ENCODE peak calls at places on chromosomes 7 and 10, in nine cellular contexts. O is tibial artery; S is hepatocyte; T is astrocyte; H is tibial nerve; Z is CD8-positive, alpha-beta T cell; A is HCT116; B is pancreas; E is transverse colon. F is an unnamed sample. For H3K4me1 and H3K27me3, the result is how much of the 10 kb centered on the place peaks cover.

GRCh38 chr7:22859676-22860290 is 37.1 kb upstream of the TOMM7 start:
- DNase-seq in O (no peak), S (no peak), T (peak), H (no peak), Z (no peak), A (no peak), B (no peak), E (no peak), F (no peak)

GRCh38 chr10:106506509-106507265 is 657.8 kb downstream of the SORCS1 start:
- DNase-seq in O (no peak), S (no peak), T (peak), H (no peak), Z (no peak), A (no peak), B (no peak), E (no peak), F (peak)

GRCh38 chr7:19982841-19983835 is 209.7 kb upstream of the TMEM196 start:
- DNase-seq in O (no peak), S (peak), T (peak), H (peak), Z (no peak), A (peak), B (no peak), E (peak), F (peak)

GRCh38 chr10:81995254-81995653 is 120.3 kb downstream of the NRG3 start:
- DNase-seq in O (no peak), S (no peak), T (no peak), H (no peak), Z (no peak), A (no peak), B (no peak), E (no peak), F (no peak)

GRCh38 chr10:104197364-104197763 is 34.8 kb downstream of the CFAP43 start:
- DNase-seq in O (no peak), S (peak), T (no peak), H (no peak), Z (no peak), A (peak), B (no peak), E (no peak), F (no peak)

GRCh38 chr10:593901-594457 is 95.5 kb downstream of the DIP2C start:
- DNase-seq in O (peak), S (peak), T (peak), H (no peak), Z (no peak), A (no peak), B (peak), E (no peak), F (no peak)

GRCh38 chr7:8378349-8379019 is 54.9 kb upstream of the NXPH1 start:
- DNase-seq in O (no peak), S (no peak), T (no peak), H (no peak), Z (no peak), A (no peak), B (no peak), E (no peak), F (no peak)

GRCh38 chr7:143372070-143372469 is 9.1 kb upstream of the ZYX start:
- DNase-seq in O (peak), S (no peak), T (no peak), H (peak), Z (peak), A (no peak), B (no peak), E (peak), F (no peak)

GRCh38 chr10:33136271-33136670 is 178.2 kb upstream of the ITGB1 start:
- DNase-seq in O (no peak), S (no peak), T (peak), H (no peak), Z (no peak), A (no peak), B (no peak), E (no peak), F (peak)

GRCh38 chr7:108007762-108008161 is 4.8 kb upstream of the LAMB1 start:
- DNase-seq in O (no peak), S (no peak), T (no peak), H (no peak), Z (no peak), A (no peak), B (no peak), E (no peak), F (no peak)

GRCh38 chr7:78095549-78095948 is 297.0 kb downstream of the PHTF2 start:
- DNase-seq in O (no peak), S (no peak), T (peak), H (no peak), Z (no peak), A (no peak), B (no peak), E (no peak), F (peak)

GRCh38 chr7:19112290-19113000 is 5.0 kb downstream of the TWIST1 start:
- DNase-seq in O (no peak), S (no peak), T (peak), H (no peak), Z (no peak), A (no peak), B (peak), E (no peak), F (peak)

GRCh38 chr7:141874787-141875186 is 33.5 kb upstream of the PRSS37 start:
- DNase-seq in O (no peak), S (no peak), T (no peak), H (no peak), Z (no peak), A (no peak), B (no peak), E (no peak), F (no peak)

GRCh38 chr7:139718859-139719258 is 58.9 kb downstream of the HIPK2 start:
- DNase-seq in O (peak), S (no peak), T (no peak), H (no peak), Z (no peak), A (no peak), B (no peak), E (peak), F (no peak)

GRCh38 chr7:16960566-16960965 is 78.8 kb upstream of the AGR3 start:
- DNase-seq in O (no peak), S (no peak), T (no peak), H (no peak), Z (no peak), A (no peak), B (no peak), E (no peak), F (no peak)

DNA sequence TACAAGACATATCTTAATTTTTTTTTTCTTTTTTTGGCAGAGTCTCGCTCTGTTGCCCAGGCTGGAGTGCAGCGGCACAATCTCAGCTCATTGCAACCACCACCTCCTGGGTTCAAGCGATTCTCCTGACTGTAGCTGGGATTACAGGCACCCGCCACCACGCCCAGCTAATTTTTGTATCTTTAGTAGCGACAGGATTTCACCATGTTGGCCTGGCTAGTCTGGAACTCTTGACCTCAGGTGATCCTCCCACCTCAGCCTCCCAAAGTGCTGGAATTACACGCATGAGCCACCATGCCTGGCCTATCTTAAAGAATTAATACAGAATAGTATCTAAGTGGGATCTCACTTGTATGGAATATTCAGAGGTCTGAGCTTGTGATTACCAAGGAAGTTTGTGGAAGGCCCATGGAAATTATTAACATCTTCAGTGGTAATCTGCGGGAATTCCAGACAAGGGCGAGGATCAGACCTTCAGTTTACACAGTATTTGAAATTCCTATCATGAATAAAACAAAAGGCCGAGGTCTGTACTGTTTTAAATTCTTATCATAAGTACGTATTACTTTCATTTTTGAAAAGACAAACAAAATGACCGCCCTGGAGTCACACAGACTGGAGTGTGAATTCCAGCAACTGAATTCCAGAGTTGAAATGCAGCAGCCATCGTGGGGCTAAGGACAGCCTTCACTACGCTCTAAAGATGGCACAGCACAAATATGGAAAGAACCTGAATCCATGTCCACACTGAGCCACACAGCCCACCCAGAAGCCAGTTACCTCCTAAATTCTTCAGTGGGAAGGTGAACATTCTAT is 16.7 kb downstream of the GPRIN2 start:
- DNase-seq in O (peak), S (peak), T (peak), H (peak), Z (no peak), A (no peak), B (peak), E (peak), F (peak)
- H3K4me3 ChIP-seq in O (peak), S (no peak), T (no peak), H (no peak), Z (no peak), A (no peak), B (no peak), E (no peak), F (no peak)

GRCh38 chr10:124070666-124071065 is 22.7 kb downstream of the CHST15 start:
- DNase-seq in O (no peak), S (no peak), T (no peak), H (no peak), Z (no peak), A (no peak), B (no peak), E (no peak), F (no peak)
- H3K4me1 ChIP-seq in O (under half), S (under half), T (under half), H (under half), Z (under half), A (under half), B (under half), E (half or more), F (under half)

GRCh38 chr10:97029271-97029670 is 156.5 kb downstream of the SLIT1 start:
- DNase-seq in O (no peak), S (no peak), T (no peak), H (no peak), Z (no peak), A (no peak), B (no peak), E (no peak), F (no peak)

GRCh38 chr10:97030894-97031293 is 154.9 kb downstream of the SLIT1 start:
- DNase-seq in O (no peak), S (no peak), T (no peak), H (no peak), Z (no peak), A (no peak), B (no peak), E (no peak), F (no peak)

GRCh38 chr10:97028126-97028831 is 157.5 kb downstream of the SLIT1 start:
- DNase-seq in O (no peak), S (no peak), T (peak), H (no peak), Z (no peak), A (no peak), B (no peak), E (no peak), F (peak)

GRCh38 chr10:97031459-97031858 is 154.3 kb downstream of the SLIT1 start:
- DNase-seq in O (no peak), S (no peak), T (no peak), H (no peak), Z (no peak), A (no peak), B (no peak), E (no peak), F (no peak)

GRCh38 chr10:97028832-97029178 is 157.0 kb downstream of the SLIT1 start:
- DNase-seq in O (no peak), S (no peak), T (no peak), H (no peak), Z (no peak), A (no peak), B (no peak), E (no peak), F (no peak)
- H3K27me3 ChIP-seq in O (under half), S (under half), T (under half), H (under half), Z (under half), A (under half), B (under half), E (under half), F (under half)

GRCh38 chr7:70383369-70383768 is 748.6 kb upstream of the GALNT17 start:
- DNase-seq in O (no peak), S (no peak), T (peak), H (no peak), Z (no peak), A (no peak), B (no peak), E (no peak), F (no peak)

GRCh38 chr7:70379210-70379609 is 752.7 kb upstream of the GALNT17 start:
- DNase-seq in O (no peak), S (no peak), T (no peak), H (no peak), Z (no peak), A (no peak), B (no peak), E (no peak), F (no peak)

GRCh38 chr7:70383947-70384475 is 747.9 kb upstream of the GALNT17 start:
- DNase-seq in O (no peak), S (no peak), T (no peak), H (no peak), Z (no peak), A (no peak), B (no peak), E (no peak), F (no peak)

GRCh38 chr7:70377957-70378356 is 754.0 kb upstream of the GALNT17 start:
- DNase-seq in O (no peak), S (no peak), T (no peak), H (no peak), Z (no peak), A (no peak), B (no peak), E (no peak), F (no peak)

GRCh38 chr7:70380315-70381027 is 751.5 kb upstream of the GALNT17 start:
- DNase-seq in O (peak), S (no peak), T (peak), H (peak), Z (no peak), A (no peak), B (no peak), E (no peak), F (peak)
- H3K4me3 ChIP-seq in O (no peak), S (no peak), T (no peak), H (no peak), Z (no peak), A (no peak), B (no peak), E (no peak), F (peak)

GRCh38 chr10:88890681-88891371 is 10.8 kb downstream of the STAMBPL1 start:
- DNase-seq in O (no peak), S (no peak), T (peak), H (no peak), Z (no peak), A (no peak), B (no peak), E (no peak), F (peak)
- H3K4me1 ChIP-seq in O (under half), S (under half), T (under half), H (under half), Z (under half), A (under half), B (under half), E (half or more), F (half or more)

GRCh38 chr10:43076876-43077420 is at the start of gene RET:
- DNase-seq in O (no peak), S (peak), T (no peak), H (no peak), Z (no peak), A (no peak), B (peak), E (peak), F (peak)

GRCh38 chr10:43079823-43080222 is 3.0 kb downstream of the RET start:
- DNase-seq in O (no peak), S (no peak), T (no peak), H (no peak), Z (no peak), A (no peak), B (no peak), E (no peak), F (no peak)

GRCh38 chr10:43078175-43078985 is 1.5 kb downstream of the RET start:
- DNase-seq in O (no peak), S (no peak), T (no peak), H (no peak), Z (no peak), A (no peak), B (no peak), E (no peak), F (no peak)

GRCh38 chr10:43077421-43078171 is 727 bp downstream of the RET start:
- DNase-seq in O (no peak), S (no peak), T (no peak), H (no peak), Z (no peak), A (no peak), B (peak), E (no peak), F (peak)

DNA sequence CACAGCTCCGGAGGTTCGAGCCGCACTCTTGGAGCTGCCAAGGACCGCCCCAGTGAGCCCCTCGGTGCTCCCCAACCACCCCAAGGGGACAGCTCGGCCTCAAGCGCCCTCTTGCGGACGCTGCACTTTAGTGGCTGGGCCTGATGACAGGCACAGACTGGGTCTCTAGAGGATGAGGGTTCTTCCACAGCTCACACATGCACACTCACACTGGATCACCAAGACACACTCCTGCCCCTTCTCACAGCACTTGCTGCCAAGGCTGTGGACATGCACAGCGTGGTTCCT is 2.1 kb downstream of the RET start:
- DNase-seq in O (no peak), S (peak), T (no peak), H (no peak), Z (no peak), A (no peak), B (no peak), E (peak), F (peak)
- H3K27me3 ChIP-seq in O (half or more), S (under half), T (under half), H (half or more), Z (under half), A (under half), B (under half), E (half or more), F (half or more)

DNA sequence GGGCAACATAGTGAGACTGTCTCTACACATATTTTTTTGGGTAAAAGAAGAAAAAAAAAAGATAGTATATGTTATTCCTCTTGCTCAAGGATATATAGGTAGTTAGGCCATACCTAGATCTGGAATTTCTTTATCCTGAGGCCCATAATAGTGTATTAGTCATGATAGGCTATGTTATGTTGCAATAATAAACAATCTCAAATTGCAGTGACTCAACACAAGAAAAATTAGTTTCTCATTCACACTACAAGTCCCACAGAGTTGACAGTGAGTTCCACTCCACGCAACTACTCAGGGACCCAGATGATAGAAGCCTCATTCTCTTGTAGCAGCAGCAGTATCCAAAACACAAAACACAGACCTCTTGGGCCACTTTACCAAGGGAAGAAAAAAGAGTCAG is 7.3 kb upstream of the C10orf67 start:
- DNase-seq in O (no peak), S (no peak), T (peak), H (no peak), Z (no peak), A (no peak), B (no peak), E (no peak), F (peak)
- H3K4me3 ChIP-seq in O (no peak), S (no peak), T (no peak), H (no peak), Z (no peak), A (no peak), B (no peak), E (no peak), F (no peak)

GRCh38 chr10:71243756-71244637 is 31.6 kb downstream of the UNC5B start:
- DNase-seq in O (no peak), S (no peak), T (no peak), H (no peak), Z (no peak), A (no peak), B (peak), E (peak), F (peak)

GRCh38 chr10:71242621-71243009 is 30.2 kb downstream of the UNC5B start:
- DNase-seq in O (no peak), S (no peak), T (no peak), H (no peak), Z (no peak), A (no peak), B (peak), E (no peak), F (no peak)

GRCh38 chr10:71239946-71240795 is 27.8 kb downstream of the UNC5B start:
- DNase-seq in O (no peak), S (no peak), T (no peak), H (no peak), Z (no peak), A (no peak), B (peak), E (no peak), F (no peak)

GRCh38 chr10:71241114-71241898 is 28.9 kb downstream of the UNC5B start:
- DNase-seq in O (no peak), S (no peak), T (peak), H (no peak), Z (no peak), A (no peak), B (peak), E (no peak), F (peak)

DNA sequence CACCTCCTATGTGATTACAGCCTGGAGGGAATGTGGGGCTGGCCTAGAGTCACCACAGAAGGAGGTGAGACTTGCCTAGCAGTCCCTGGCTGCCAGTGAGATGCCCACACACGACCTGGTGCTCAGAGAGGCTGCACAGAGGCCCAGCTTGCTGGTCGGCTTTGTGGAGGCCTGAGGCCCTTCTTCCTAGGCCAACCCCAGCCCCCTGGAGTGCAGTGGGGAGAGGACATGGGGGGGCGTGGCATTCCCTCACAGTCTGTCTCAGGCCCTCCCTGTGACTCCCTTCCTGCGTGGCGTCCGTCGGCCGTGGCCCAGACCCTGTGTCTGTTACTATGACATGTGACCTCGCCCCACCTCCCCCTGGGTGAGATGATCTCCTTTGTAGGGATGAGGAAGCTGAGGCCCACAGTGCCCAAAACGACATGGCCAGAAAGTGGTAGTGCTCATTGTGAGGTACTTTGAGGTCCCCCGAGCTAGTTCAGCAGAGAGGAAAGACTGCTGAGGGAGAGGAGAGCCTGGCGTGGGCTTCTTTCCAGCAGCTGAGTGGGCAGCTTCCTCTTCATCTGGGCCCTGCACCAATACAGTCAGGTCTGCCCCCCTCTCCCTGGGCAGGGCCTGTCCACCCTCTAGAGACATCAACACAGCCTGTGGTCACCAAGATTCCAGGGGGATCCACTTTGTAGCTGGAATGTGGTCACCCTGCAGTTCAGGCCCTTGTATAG is 29.7 kb downstream of the UNC5B start:
- DNase-seq in O (no peak), S (no peak), T (peak), H (no peak), Z (no peak), A (no peak), B (peak), E (no peak), F (peak)
- H3K4me1 ChIP-seq in O (under half), S (half or more), T (half or more), H (under half), Z (under half), A (under half), B (under half), E (half or more), F (under half)

GRCh38 chr10:15478950-15479349 is 107.9 kb upstream of the FAM171A1 start:
- DNase-seq in O (no peak), S (no peak), T (no peak), H (no peak), Z (no peak), A (no peak), B (no peak), E (no peak), F (no peak)
- H3K27me3 ChIP-seq in O (under half), S (under half), T (under half), H (under half), Z (under half), A (half or more), B (under half), E (under half), F (under half)